ENCODE peak calls at places on chromosomes 6 and 20, in five cellular contexts. One of them, this sample, is unnamed.

GRCh38 chr6:158002951-158003853 is 21.5 kb downstream of the SYNJ2 start:
- DNase-seq in uterus: peak; percentile 80
- DNase-seq in fibroblast of lung: peak; percentile 97
- DNase-seq in tibial nerve: peak; percentile 51
- DNase-seq in A549: no peak
- DNase-seq in this sample: peak; percentile 71

GRCh38 chr6:73003302-73003701 is 222.0 kb downstream of the KHDC1L start:
- DNase-seq in uterus: no peak
- DNase-seq in tibial nerve: no peak
- DNase-seq in A549: no peak
- DNase-seq in fibroblast of lung: no peak
- DNase-seq in this sample: no peak

GRCh38 chr6:24985313-24985712 is 49.6 kb upstream of the RIPOR2 start:
- DNase-seq in uterus: no peak
- DNase-seq in fibroblast of lung: no peak
- DNase-seq in tibial nerve: no peak
- DNase-seq in A549: no peak
- DNase-seq in this sample: no peak

GRCh38 chr6:49530141-49530775 is 20.2 kb upstream of the C6orf141 start:
- DNase-seq in tibial nerve: no peak
- DNase-seq in fibroblast of lung: no peak
- DNase-seq in uterus: no peak
- DNase-seq in A549: no peak
- DNase-seq in this sample: no peak

GRCh38 chr6:151822252-151823111 is 15.0 kb downstream of the ESR1 start:
- DNase-seq in tibial nerve: no peak
- DNase-seq in fibroblast of lung: no peak
- DNase-seq in A549: no peak
- DNase-seq in uterus: no peak
- DNase-seq in this sample: no peak

GRCh38 chr20:1637226-1637625 is 17.4 kb upstream of the SIRPB1 start:
- DNase-seq in fibroblast of lung: no peak
- DNase-seq in A549: no peak
- DNase-seq in uterus: no peak
- DNase-seq in tibial nerve: no peak
- DNase-seq in this sample: no peak

GRCh38 chr6:134436950-134437349 is 119.0 kb upstream of the SGK1 start:
- DNase-seq in A549: no peak
- DNase-seq in tibial nerve: no peak
- DNase-seq in fibroblast of lung: no peak
- DNase-seq in uterus: no peak
- DNase-seq in this sample: no peak

GRCh38 chr20:35120012-35120701 is 27.0 kb downstream of the EDEM2 start:
- DNase-seq in tibial nerve: no peak
- DNase-seq in A549: no peak
- DNase-seq in uterus: no peak
- DNase-seq in fibroblast of lung: peak; percentile 91
- DNase-seq in this sample: no peak

GRCh38 chr6:4910060-4910746 is 93.6 kb downstream of the RPP40 start:
- DNase-seq in uterus: no peak
- DNase-seq in fibroblast of lung: peak; percentile 41
- DNase-seq in A549: no peak
- DNase-seq in tibial nerve: no peak
- DNase-seq in this sample: no peak
- H3K27ac ChIP-seq in uterus: no peak overlapping the region
- H3K27ac ChIP-seq in fibroblast of lung: no peak overlapping the region
- H3K27ac ChIP-seq in A549: no peak overlapping the region
- H3K27ac ChIP-seq in tibial nerve: no peak overlapping the region
- H3K27ac ChIP-seq in this sample: no peak overlapping the region

GRCh38 chr6:132456700-132457143 is 55.4 kb upstream of the MOXD1 start:
- DNase-seq in A549: no peak
- DNase-seq in uterus: no peak
- DNase-seq in tibial nerve: no peak
- DNase-seq in fibroblast of lung: no peak
- DNase-seq in this sample: peak; percentile 73
- TF ChIP-seq CTCF in A549: no peak
- TF ChIP-seq CTCF in uterus: no peak
- TF ChIP-seq CTCF in tibial nerve: no peak
- TF ChIP-seq CTCF in fibroblast of lung: no peak
- TF ChIP-seq CTCF in this sample: peak; percentile 9

GRCh38 chr6:81933089-81933488 is 180.6 kb upstream of the TENT5A start:
- DNase-seq in uterus: no peak
- DNase-seq in A549: no peak
- DNase-seq in tibial nerve: no peak
- DNase-seq in fibroblast of lung: no peak
- DNase-seq in this sample: no peak

GRCh38 chr6:81933648-81934047 is 181.2 kb upstream of the TENT5A start:
- DNase-seq in A549: no peak
- DNase-seq in uterus: no peak
- DNase-seq in tibial nerve: no peak
- DNase-seq in fibroblast of lung: peak; percentile 30
- DNase-seq in this sample: no peak

GRCh38 chr6:81937296-81937937 is 184.9 kb upstream of the TENT5A start:
- DNase-seq in tibial nerve: no peak
- DNase-seq in fibroblast of lung: peak; percentile 69
- DNase-seq in A549: no peak
- DNase-seq in uterus: no peak
- DNase-seq in this sample: no peak

GRCh38 chr6:81938014-81938761 is 185.7 kb upstream of the TENT5A start:
- DNase-seq in uterus: no peak
- DNase-seq in A549: peak; percentile 6
- DNase-seq in tibial nerve: no peak
- DNase-seq in fibroblast of lung: peak; percentile 99
- DNase-seq in this sample: no peak

GRCh38 chr6:81934936-81935335 is 182.5 kb upstream of the TENT5A start:
- DNase-seq in fibroblast of lung: peak; percentile 16
- DNase-seq in uterus: no peak
- DNase-seq in tibial nerve: no peak
- DNase-seq in A549: no peak
- DNase-seq in this sample: no peak
- H3K4me1 ChIP-seq in fibroblast of lung: peaks cover 11% of the 10 kb centered on the region
- H3K4me1 ChIP-seq in uterus: no peaks in the 10 kb centered on the region
- H3K4me1 ChIP-seq in tibial nerve: no peaks in the 10 kb centered on the region
- H3K4me1 ChIP-seq in A549: peaks cover 45% of the 10 kb centered on the region
- H3K4me1 ChIP-seq in this sample: no peaks in the 10 kb centered on the region

GRCh38 chr6:144364727-144365126 is 79.6 kb downstream of the UTRN start:
- DNase-seq in tibial nerve: no peak
- DNase-seq in A549: no peak
- DNase-seq in uterus: no peak
- DNase-seq in fibroblast of lung: no peak
- DNase-seq in this sample: no peak

GRCh38 chr6:144361027-144361426 is 75.9 kb downstream of the UTRN start:
- DNase-seq in uterus: no peak
- DNase-seq in tibial nerve: no peak
- DNase-seq in fibroblast of lung: no peak
- DNase-seq in A549: no peak
- DNase-seq in this sample: no peak

GRCh38 chr6:144365176-144365710 is 80.1 kb downstream of the UTRN start:
- DNase-seq in tibial nerve: no peak
- DNase-seq in A549: no peak
- DNase-seq in fibroblast of lung: peak; percentile 23
- DNase-seq in uterus: no peak
- DNase-seq in this sample: no peak

GRCh38 chr6:144362042-144363018 is 77.2 kb downstream of the UTRN start:
- DNase-seq in A549: no peak
- DNase-seq in uterus: no peak
- DNase-seq in fibroblast of lung: peak; percentile 34
- DNase-seq in tibial nerve: no peak
- DNase-seq in this sample: peak; percentile 42

DNA sequence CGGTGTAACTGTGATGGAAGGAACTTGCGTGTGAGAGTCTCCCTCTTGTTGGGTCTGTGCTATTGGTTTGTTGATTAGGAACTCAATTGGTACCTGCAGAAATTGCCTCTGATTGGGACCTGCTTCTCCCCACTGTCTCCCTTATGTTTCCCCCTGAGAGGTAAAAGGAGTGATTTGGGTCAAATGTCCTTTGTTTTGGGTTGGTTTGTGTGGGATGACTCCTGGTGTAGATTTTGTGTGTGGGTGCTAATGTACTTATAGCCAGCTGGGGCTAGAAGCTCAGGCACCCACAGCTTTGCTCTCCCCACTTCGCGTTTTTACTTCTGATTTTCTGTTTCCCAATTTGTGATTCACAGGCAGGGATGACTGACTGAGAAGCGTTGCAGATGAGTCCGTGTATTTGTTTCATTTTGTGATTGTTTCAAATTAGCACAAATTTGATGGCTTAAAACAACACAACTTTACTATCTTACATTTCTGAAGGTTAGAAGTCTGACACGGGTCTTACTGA is 79.1 kb downstream of the UTRN start:
- DNase-seq in uterus: no peak
- DNase-seq in fibroblast of lung: no peak
- DNase-seq in tibial nerve: no peak
- DNase-seq in A549: no peak
- DNase-seq in this sample: no peak
- H3K27ac ChIP-seq in uterus: no peak overlapping the region
- H3K27ac ChIP-seq in fibroblast of lung: no peak overlapping the region
- H3K27ac ChIP-seq in tibial nerve: no peak overlapping the region
- H3K27ac ChIP-seq in A549: no peak overlapping the region
- H3K27ac ChIP-seq in this sample: peak overlapping the region; percentile 25